ENCODE peak calls at places on chromosomes 3 and 15, in eight cellular contexts. T, C, O, Z, J, Q, L and A are unnamed samples.
A peak's percentile ranks its signal among the peaks of the same experiment; 100 is the strongest.

GRCh38 chr3:136038668-136039067 is 73.1 kb downstream of the PPP2R3A start:
- DNase-seq in T (no peak), C (no peak), O (no peak), Z (no peak), J (no peak), Q (no peak), L (no peak), A (no peak)

GRCh38 chr3:13142552-13143380 is 69.5 kb upstream of the IQSEC1 start:
- DNase-seq in T (no peak), C (no peak), O (no peak), Z (no peak), J (no peak), Q (no peak), L (no peak), A (no peak)

GRCh38 chr3:47003461-47004368 is 24.2 kb downstream of the NBEAL2 start:
- DNase-seq in T (no peak), C (no peak), O (no peak), Z (no peak), J (no peak), Q (no peak), L (no peak), A (no peak)

GRCh38 chr3:63092545-63092944 is 185.6 kb upstream of the SYNPR start:
- DNase-seq in T (no peak), C (no peak), O (no peak), Z (no peak), J (no peak), Q (no peak), L (no peak), A (no peak)

GRCh38 chr3:36707623-36708409 is 56.5 kb downstream of the DCLK3 start:
- DNase-seq in T (no peak), C (no peak), O (no peak), Z (peak; percentile 89), J (no peak), Q (no peak), L (no peak), A (peak; percentile 7)

GRCh38 chr3:118909751-118910150 is 124.9 kb downstream of the IGSF11 start:
- DNase-seq in T (no peak), C (no peak), O (no peak), Z (no peak), J (no peak), Q (no peak), L (no peak), A (no peak)

GRCh38 chr15:92159906-92160841 is 233.5 kb upstream of the ST8SIA2 start:
- DNase-seq in T (no peak), C (no peak), O (no peak), Z (no peak), J (no peak), Q (no peak), L (peak; percentile 43), A (no peak)

GRCh38 chr15:64842099-64842940 is 605 bp downstream of the PLEKHO2 start:
- DNase-seq in T (no peak), C (no peak), O (no peak), Z (peak; percentile 46), J (no peak), Q (peak; percentile 26), L (peak; percentile 70), A (peak; percentile 30)

GRCh38 chr3:128278761-128279593 is 125.7 kb downstream of the EEFSEC start:
- DNase-seq in T (peak; percentile 26), C (no peak), O (peak; percentile 60), Z (no peak), J (no peak), Q (no peak), L (peak; percentile 76), A (peak; percentile 97)

GRCh38 chr3:104519068-104519467 is 847.6 kb upstream of the ALCAM start:
- DNase-seq in T (no peak), C (no peak), O (no peak), Z (no peak), J (no peak), Q (no peak), L (no peak), A (no peak)

GRCh38 chr3:38039101-38039898 is at the start of gene DLEC1:
- DNase-seq in T (peak; percentile 64), C (no peak), O (no peak), Z (peak; percentile 73), J (no peak), Q (peak; percentile 40), L (peak; percentile 74), A (peak; percentile 51)

GRCh38 chr3:173044998-173045397 is 96.0 kb downstream of the SPATA16 start:
- DNase-seq in T (no peak), C (no peak), O (no peak), Z (no peak), J (no peak), Q (no peak), L (no peak), A (peak; percentile 15)

GRCh38 chr15:96415513-96416217 is 85.2 kb downstream of the NR2F2 start:
- DNase-seq in T (no peak), C (no peak), O (no peak), Z (no peak), J (no peak), Q (no peak), L (no peak), A (no peak)
- H3K4me3 ChIP-seq in T (no peak overlapping the region), C (no peak overlapping the region), O (no peak overlapping the region), Z (no peak overlapping the region), J (peak overlapping the region; percentile 77), Q (no peak overlapping the region), L (no peak overlapping the region), A (no peak overlapping the region)

GRCh38 chr3:66138336-66139234 is 82.2 kb upstream of the SLC25A26 start:
- DNase-seq in T (peak; percentile 29), C (peak; percentile 54), O (no peak), Z (peak; percentile 48), J (peak; percentile 10), Q (peak; percentile 61), L (peak; percentile 83), A (peak; percentile 81)

GRCh38 chr3:66136597-66136996 is 84.2 kb upstream of the SLC25A26 start:
- DNase-seq in T (no peak), C (no peak), O (no peak), Z (no peak), J (no peak), Q (no peak), L (no peak), A (no peak)

GRCh38 chr3:66128623-66129022 is 89.9 kb upstream of the MAGI1 start:
- DNase-seq in T (no peak), C (no peak), O (no peak), Z (no peak), J (no peak), Q (no peak), L (no peak), A (no peak)

GRCh38 chr3:66133853-66134445 is 86.9 kb upstream of the SLC25A26 start:
- DNase-seq in T (no peak), C (no peak), O (no peak), Z (no peak), J (no peak), Q (no peak), L (no peak), A (no peak)

DNA sequence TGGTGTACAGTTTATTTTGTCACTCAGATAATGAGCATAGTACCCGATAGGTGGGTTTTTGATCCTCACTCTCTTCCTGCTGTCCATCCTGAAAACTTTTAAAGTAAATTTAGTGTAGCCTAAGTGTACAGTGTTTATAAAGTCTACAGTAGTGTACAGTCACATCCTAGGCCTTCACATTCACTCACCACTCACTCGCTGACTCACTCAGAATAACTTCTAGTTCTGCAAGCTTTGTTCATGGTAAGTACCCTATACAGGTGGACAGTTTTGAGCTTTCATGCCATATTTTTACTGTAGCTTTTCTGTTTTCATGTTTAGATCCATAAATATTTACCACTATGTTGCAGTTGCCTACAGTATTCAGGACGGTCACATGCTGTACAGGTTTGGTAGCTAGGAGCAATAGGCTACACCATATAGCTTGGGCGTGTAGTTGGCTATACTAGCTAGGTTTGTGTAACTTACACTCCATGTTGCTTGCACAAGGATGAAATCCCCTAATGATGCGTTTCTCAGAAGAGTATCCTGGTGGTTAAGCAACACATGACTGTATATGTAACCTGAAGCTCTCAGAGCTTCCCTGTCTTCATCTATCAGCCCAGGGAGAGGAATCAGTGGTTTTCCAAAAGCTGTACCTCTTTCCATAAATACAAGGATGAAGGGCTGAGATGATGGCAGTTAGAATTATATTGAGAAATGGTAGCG is 87.6 kb upstream of the SLC25A26 start:
- DNase-seq in T (no peak), C (no peak), O (no peak), Z (no peak), J (no peak), Q (no peak), L (no peak), A (no peak)
- H3K4me3 ChIP-seq in T (no peak overlapping the region), C (no peak overlapping the region), O (no peak overlapping the region), Z (no peak overlapping the region), J (no peak overlapping the region), Q (no peak overlapping the region), L (no peak overlapping the region), A (no peak overlapping the region)

GRCh38 chr15:66424963-66425612 is 38.4 kb downstream of the MAP2K1 start:
- DNase-seq in T (no peak), C (no peak), O (no peak), Z (no peak), J (no peak), Q (no peak), L (no peak), A (no peak)
- H3K4me3 ChIP-seq in T (no peak overlapping the region), C (no peak overlapping the region), O (no peak overlapping the region), Z (no peak overlapping the region), J (no peak overlapping the region), Q (no peak overlapping the region), L (no peak overlapping the region), A (no peak overlapping the region)

GRCh38 chr3:126061301-126062032 is 22.5 kb downstream of the SLC41A3 start:
- DNase-seq in T (no peak), C (no peak), O (no peak), Z (no peak), J (no peak), Q (no peak), L (no peak), A (no peak)

GRCh38 chr3:126067959-126068358 is 16.0 kb downstream of the SLC41A3 start:
- DNase-seq in T (no peak), C (no peak), O (no peak), Z (no peak), J (no peak), Q (no peak), L (no peak), A (no peak)

GRCh38 chr3:126065876-126066275 is 18.0 kb downstream of the SLC41A3 start:
- DNase-seq in T (no peak), C (no peak), O (no peak), Z (no peak), J (no peak), Q (no peak), L (no peak), A (no peak)

GRCh38 chr3:126063358-126063965 is 20.5 kb downstream of the SLC41A3 start:
- DNase-seq in T (no peak), C (no peak), O (no peak), Z (no peak), J (no peak), Q (no peak), L (no peak), A (no peak)

GRCh38 chr3:126064627-126065258 is 19.2 kb downstream of the SLC41A3 start:
- DNase-seq in T (no peak), C (no peak), O (no peak), Z (peak; percentile 18), J (no peak), Q (no peak), L (no peak), A (peak; percentile 13)
- H3K4me3 ChIP-seq in T (no peak overlapping the region), C (no peak overlapping the region), O (no peak overlapping the region), Z (no peak overlapping the region), J (no peak overlapping the region), Q (no peak overlapping the region), L (no peak overlapping the region), A (no peak overlapping the region)